ENCODE peak calls at places on chromosomes 7 and 10, in seven cellular contexts. L is A549, C is HepG2, X is stomach, Q is suprapubic skin, F is sigmoid colon, N is transverse colon. P is an unnamed sample.
A peak's percentile ranks its signal among the peaks of the same experiment; 100 is the strongest.

GRCh38 chr10:63605568-63605967 is 84.4 kb downstream of the REEP3 start:
- DNase-seq in L (no peak), C (no peak), X (no peak), Q (no peak), F (no peak), N (no peak), P (no peak)

GRCh38 chr7:46576950-46577349 is 655.9 kb upstream of the IGFBP3 start:
- DNase-seq in L (no peak), C (no peak), X (no peak), Q (no peak), F (no peak), N (no peak), P (no peak)

GRCh38 chr7:42096681-42097637 is 140.1 kb downstream of the GLI3 start:
- DNase-seq in L (no peak), C (no peak), X (peak; percentile 71), Q (no peak), F (peak; percentile 84), N (no peak), P (no peak)

GRCh38 chr7:150406565-150407421 is 27.7 kb downstream of the ZNF775 start:
- DNase-seq in L (no peak), C (peak; percentile 80), X (no peak), Q (peak; percentile 73), F (peak; percentile 75), N (peak; percentile 47), P (no peak)

GRCh38 chr7:29609162-29610030 is 45.8 kb downstream of the PRR15 start:
- DNase-seq in L (peak; percentile 77), C (peak; percentile 30), X (peak; percentile 37), Q (no peak), F (no peak), N (peak; percentile 65), P (no peak)

GRCh38 chr10:3173173-3173878 is 744 bp upstream of the PITRM1 start:
- DNase-seq in L (peak; percentile 90), C (no peak), X (peak; percentile 94), Q (peak; percentile 92), F (no peak), N (peak; percentile 94), P (no peak)

GRCh38 chr7:107900496-107900895 is 9.5 kb downstream of the DLD start:
- DNase-seq in L (no peak), C (no peak), X (no peak), Q (no peak), F (no peak), N (no peak), P (no peak)

GRCh38 chr7:16668049-16668858 is 22.3 kb downstream of the BZW2 start:
- DNase-seq in L (peak; percentile 96), C (peak; percentile 10), X (peak; percentile 71), Q (no peak), F (peak; percentile 86), N (peak; percentile 44), P (peak; percentile 33)

GRCh38 chr10:14601872-14602725 is 172.6 kb downstream of the FAM107B start:
- DNase-seq in L (peak; percentile 74), C (peak; percentile 72), X (peak; percentile 72), Q (no peak), F (no peak), N (peak; percentile 55), P (no peak)

GRCh38 chr10:43843331-43844101 is 194.8 kb upstream of the ZNF32 start:
- DNase-seq in L (no peak), C (no peak), X (no peak), Q (peak; percentile 83), F (peak; percentile 85), N (no peak), P (peak; percentile 60)

GRCh38 chr10:104580321-104580720 is 60.8 kb upstream of the SORCS3 start:
- DNase-seq in L (no peak), C (no peak), X (no peak), Q (no peak), F (no peak), N (no peak), P (no peak)

GRCh38 chr10:72598769-72599701 is 26.8 kb downstream of the MICU1 start:
- DNase-seq in L (no peak), C (no peak), X (no peak), Q (no peak), F (no peak), N (no peak), P (no peak)

GRCh38 chr10:113957013-113957412 is 86.7 kb upstream of the ADRB1 start:
- DNase-seq in L (peak; percentile 26), C (peak; percentile 65), X (no peak), Q (no peak), F (no peak), N (no peak), P (no peak)

GRCh38 chr7:105978035-105978434 is 15.0 kb downstream of the CDHR3 start:
- DNase-seq in L (no peak), C (no peak), X (no peak), Q (no peak), F (no peak), N (no peak), P (no peak)

GRCh38 chr7:5766321-5766761 is 15.1 kb downstream of the RNF216 start:
- DNase-seq in L (no peak), C (no peak), X (no peak), Q (no peak), F (no peak), N (no peak), P (no peak)

GRCh38 chr7:27169658-27170493 is 4.2 kb downstream of the HOXA10 start:
- DNase-seq in L (peak; percentile 30), C (no peak), X (no peak), Q (no peak), F (peak; percentile 69), N (peak; percentile 28), P (peak; percentile 13)

DNA sequence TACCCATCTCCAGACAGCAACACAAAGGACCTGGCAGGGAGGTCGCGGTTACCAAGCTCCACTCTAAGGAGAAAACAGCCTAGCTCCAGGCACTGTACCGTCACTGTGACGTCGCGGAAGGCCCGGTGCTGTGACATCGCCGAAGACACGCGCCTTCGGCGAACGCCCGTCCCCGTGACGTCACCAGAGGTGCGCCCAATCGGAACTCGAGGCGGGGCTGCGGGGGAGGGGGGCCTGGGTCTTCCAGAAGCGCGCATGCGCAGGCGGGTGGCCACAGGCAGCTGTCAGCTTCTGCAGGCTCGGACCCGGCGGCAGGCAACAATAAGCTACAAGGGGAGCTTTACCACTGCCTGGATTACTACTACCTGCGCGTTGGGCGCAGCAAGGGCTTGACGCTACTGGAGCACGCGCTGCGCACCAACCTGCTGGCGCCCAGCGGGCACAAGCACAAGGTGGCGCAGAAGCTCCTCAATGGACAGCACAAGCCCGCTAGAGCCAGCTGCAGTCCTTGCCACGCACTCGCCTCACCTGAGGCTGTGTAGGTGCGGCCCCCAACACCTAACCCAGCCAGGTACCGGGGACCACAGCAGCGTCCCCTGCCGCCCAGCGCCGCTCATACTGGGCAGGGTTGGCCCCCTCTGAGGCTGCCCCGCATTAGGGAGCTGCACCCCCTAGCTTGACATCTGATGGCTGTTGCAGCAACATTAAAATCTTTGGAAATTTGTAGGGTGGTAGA is 208.4 kb downstream of the TPST1 start:
- DNase-seq in L (peak; percentile 89), C (no peak), X (peak; percentile 86), Q (peak; percentile 85), F (peak; percentile 90), N (peak; percentile 82), P (peak; percentile 47)
- TF ChIP-seq EP300 in L (no peak), C (no peak), X (no peak), Q (no peak), F (no peak), N (no peak), P (peak; percentile 39)

GRCh38 chr10:96622330-96622729 is 35.5 kb upstream of the TM9SF3 start:
- DNase-seq in L (no peak), C (no peak), X (no peak), Q (no peak), F (no peak), N (no peak), P (no peak)

GRCh38 chr10:96625173-96625572 is 38.4 kb upstream of the TM9SF3 start:
- DNase-seq in L (no peak), C (no peak), X (no peak), Q (no peak), F (no peak), N (no peak), P (no peak)

GRCh38 chr10:96627292-96627691 is 40.5 kb upstream of the TM9SF3 start:
- DNase-seq in L (no peak), C (no peak), X (no peak), Q (no peak), F (no peak), N (no peak), P (no peak)

DNA sequence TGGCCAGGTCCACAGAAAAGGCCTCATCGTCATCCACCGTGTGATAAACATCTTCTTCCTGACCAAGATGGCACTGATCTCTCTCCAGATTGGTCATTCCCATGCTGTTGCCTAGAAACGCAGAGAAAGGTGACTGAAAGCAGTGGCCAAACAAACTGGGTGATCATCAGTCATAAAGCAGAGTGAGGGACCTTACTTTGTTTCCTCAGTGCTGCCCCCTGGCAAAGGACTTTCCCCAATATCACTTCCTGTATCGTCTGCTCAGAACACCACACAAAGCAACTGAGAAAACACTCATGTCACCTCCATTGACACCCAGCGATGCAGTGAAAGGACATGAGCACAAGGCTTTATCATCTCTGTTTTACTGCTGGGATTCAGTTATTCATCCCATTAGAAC is 40.0 kb upstream of the TM9SF3 start:
- DNase-seq in L (peak; percentile 21), C (no peak), X (no peak), Q (no peak), F (no peak), N (no peak), P (no peak)
- TF ChIP-seq CTCF in L (no peak), C (peak; percentile 35), X (no peak), Q (no peak), F (no peak), N (no peak), P (no peak)

DNA sequence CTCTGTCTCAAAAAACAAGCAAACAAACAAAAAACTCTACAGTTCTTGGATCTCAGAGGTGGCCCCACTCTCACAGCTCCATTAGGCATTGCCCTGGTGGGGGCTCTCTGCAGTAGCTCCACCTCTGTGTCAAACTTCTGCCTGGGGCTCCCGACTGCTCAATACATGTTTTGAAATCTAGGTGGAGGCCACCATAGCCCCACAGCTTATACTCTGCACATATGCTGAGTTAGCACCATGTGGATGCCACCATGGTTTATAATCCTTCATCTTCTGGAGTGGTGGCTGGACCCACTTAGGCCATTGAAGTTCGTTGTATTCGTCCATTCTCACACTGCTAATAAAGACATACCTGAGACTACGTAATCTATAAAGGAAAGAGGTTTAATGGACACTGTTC is 78.4 kb downstream of the SEPTIN14 start:
- DNase-seq in L (no peak), C (no peak), X (no peak), Q (peak; percentile 50), F (no peak), N (no peak), P (no peak)
- TF ChIP-seq POLR2A in L (no peak), C (no peak), X (no peak), Q (no peak), F (no peak), N (no peak), P (no peak)

GRCh38 chr10:102235991-102236390 is 5.3 kb downstream of the PITX3 start:
- DNase-seq in L (no peak), C (no peak), X (no peak), Q (no peak), F (no peak), N (no peak), P (no peak)

GRCh38 chr10:102234866-102235597 is 6.3 kb downstream of the PITX3 start:
- DNase-seq in L (no peak), C (no peak), X (no peak), Q (no peak), F (no peak), N (no peak), P (no peak)

GRCh38 chr10:102235598-102235920 is 5.8 kb downstream of the PITX3 start:
- DNase-seq in L (peak; percentile 50), C (no peak), X (no peak), Q (no peak), F (no peak), N (no peak), P (no peak)

GRCh38 chr10:102231357-102232318 is 5.5 kb downstream of the ELOVL3 start:
- DNase-seq in L (peak; percentile 68), C (peak; percentile 38), X (peak; percentile 73), Q (no peak), F (no peak), N (peak; percentile 72), P (no peak)

GRCh38 chr10:102233997-102234396 is 7.3 kb downstream of the PITX3 start:
- DNase-seq in L (no peak), C (no peak), X (no peak), Q (no peak), F (no peak), N (no peak), P (no peak)
- TF ChIP-seq EP300 in L (no peak), C (no peak), X (no peak), Q (no peak), F (no peak), N (no peak), P (no peak)

P was measured in tibial nerve.